ENCODE peak calls at places on chromosomes 16 and 17, in eight cellular contexts. One of them, this sample, is unnamed.

GRCh38 chr16:49337814-49338350 is 35.7 kb upstream of the C16orf78 start:
- DNase-seq in SK-N-SH: no peak
- DNase-seq in H1: peak
- DNase-seq in HCT116: no peak
- DNase-seq in IMR-90: no peak
- DNase-seq in A549: no peak
- DNase-seq in HepG2: no peak
- DNase-seq in GM12878: no peak
- DNase-seq in this sample: no peak

GRCh38 chr17:2794116-2794803 is 2.0 kb upstream of the RAP1GAP2 start:
- DNase-seq in IMR-90: no peak
- DNase-seq in HepG2: no peak
- DNase-seq in H1: no peak
- DNase-seq in SK-N-SH: no peak
- DNase-seq in A549: no peak
- DNase-seq in HCT116: no peak
- DNase-seq in GM12878: no peak
- DNase-seq in this sample: no peak

GRCh38 chr16:450800-451512 is 25.5 kb downstream of the RAB11FIP3 start:
- DNase-seq in HCT116: no peak
- DNase-seq in IMR-90: no peak
- DNase-seq in H1: no peak
- DNase-seq in GM12878: no peak
- DNase-seq in A549: no peak
- DNase-seq in SK-N-SH: no peak
- DNase-seq in HepG2: peak
- DNase-seq in this sample: no peak

GRCh38 chr16:11964761-11965539 is at the start of gene TNFRSF17:
- DNase-seq in SK-N-SH: no peak
- DNase-seq in A549: no peak
- DNase-seq in HCT116: no peak
- DNase-seq in HepG2: no peak
- DNase-seq in GM12878: peak
- DNase-seq in IMR-90: peak
- DNase-seq in H1: no peak
- DNase-seq in this sample: no peak

GRCh38 chr16:1913327-1914083 is 4.7 kb downstream of the HS3ST6 start:
- DNase-seq in IMR-90: no peak
- DNase-seq in H1: no peak
- DNase-seq in HepG2: no peak
- DNase-seq in GM12878: no peak
- DNase-seq in HCT116: no peak
- DNase-seq in A549: no peak
- DNase-seq in SK-N-SH: no peak
- DNase-seq in this sample: no peak

GRCh38 chr17:70929226-70929625 is 759.9 kb downstream of the KCNJ2 start:
- DNase-seq in GM12878: no peak
- DNase-seq in HepG2: no peak
- DNase-seq in H1: no peak
- DNase-seq in SK-N-SH: no peak
- DNase-seq in HCT116: no peak
- DNase-seq in IMR-90: peak
- DNase-seq in A549: no peak
- DNase-seq in this sample: no peak

GRCh38 chr17:57274162-57274561 is 17.8 kb downstream of the MSI2 start:
- DNase-seq in H1: no peak
- DNase-seq in HepG2: no peak
- DNase-seq in GM12878: no peak
- DNase-seq in A549: no peak
- DNase-seq in SK-N-SH: no peak
- DNase-seq in HCT116: no peak
- DNase-seq in IMR-90: no peak
- DNase-seq in this sample: no peak

GRCh38 chr17:27502526-27503324 is 46.5 kb downstream of the KSR1 start:
- DNase-seq in HCT116: no peak
- DNase-seq in SK-N-SH: no peak
- DNase-seq in A549: no peak
- DNase-seq in GM12878: no peak
- DNase-seq in IMR-90: peak
- DNase-seq in H1: no peak
- DNase-seq in HepG2: no peak
- DNase-seq in this sample: no peak

GRCh38 chr17:1640329-1641064 is 5.0 kb downstream of the SCARF1 start:
- DNase-seq in HepG2: no peak
- DNase-seq in GM12878: no peak
- DNase-seq in SK-N-SH: peak
- DNase-seq in IMR-90: no peak
- DNase-seq in H1: no peak
- DNase-seq in HCT116: no peak
- DNase-seq in A549: no peak
- DNase-seq in this sample: no peak

GRCh38 chr17:69325518-69326301 is 1.2 kb downstream of the ABCA5 start:
- DNase-seq in HCT116: no peak
- DNase-seq in GM12878: no peak
- DNase-seq in A549: no peak
- DNase-seq in SK-N-SH: peak
- DNase-seq in H1: no peak
- DNase-seq in IMR-90: no peak
- DNase-seq in HepG2: peak
- DNase-seq in this sample: no peak

GRCh38 chr17:32350662-32351418 is 883 bp downstream of the ZNF207 start:
- DNase-seq in GM12878: no peak
- DNase-seq in HCT116: no peak
- DNase-seq in IMR-90: peak
- DNase-seq in HepG2: peak
- DNase-seq in H1: no peak
- DNase-seq in SK-N-SH: peak
- DNase-seq in A549: no peak
- DNase-seq in this sample: no peak

DNA sequence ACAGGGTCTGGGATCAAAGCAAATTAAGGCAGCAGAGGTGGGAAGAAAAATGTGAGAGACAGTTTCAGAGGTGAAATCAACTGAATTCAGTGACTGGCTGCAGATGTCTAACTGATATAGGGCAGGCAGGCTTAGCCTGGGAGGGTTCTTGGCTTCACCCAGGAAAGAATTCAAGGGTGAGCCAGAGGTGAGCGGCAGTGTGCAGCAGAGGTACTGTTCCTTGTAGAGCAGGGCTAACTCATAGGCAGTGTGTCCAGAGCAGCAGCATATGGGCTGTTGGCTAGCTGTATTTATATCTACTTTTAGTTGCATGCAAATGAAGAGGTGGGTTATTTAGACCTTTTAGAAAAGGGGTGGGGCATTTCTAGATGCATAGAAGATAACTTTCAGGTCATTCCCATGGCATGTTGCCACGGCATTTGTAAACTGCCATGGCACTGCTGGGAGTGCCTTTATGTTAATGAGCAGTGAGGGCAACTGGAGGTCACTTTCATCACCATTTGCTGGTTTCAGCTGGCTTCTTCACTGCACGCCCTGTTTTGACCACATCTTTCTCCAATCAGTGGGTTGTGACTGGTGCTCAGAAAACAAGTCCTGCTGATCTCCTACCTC is 141.0 kb downstream of the STX8 start:
- DNase-seq in GM12878: no peak
- DNase-seq in SK-N-SH: no peak
- DNase-seq in HCT116: no peak
- DNase-seq in A549: no peak
- DNase-seq in HepG2: no peak
- DNase-seq in H1: no peak
- DNase-seq in IMR-90: no peak
- DNase-seq in this sample: no peak
- TF ChIP-seq RAD21 in GM12878: no peak
- TF ChIP-seq RAD21 in SK-N-SH: no peak
- TF ChIP-seq RAD21 in HCT116: no peak
- TF ChIP-seq RAD21 in A549: no peak
- TF ChIP-seq RAD21 in HepG2: no peak
- TF ChIP-seq RAD21 in H1: no peak
- TF ChIP-seq RAD21 in IMR-90: no peak
- TF ChIP-seq RAD21 in this sample: no peak

DNA sequence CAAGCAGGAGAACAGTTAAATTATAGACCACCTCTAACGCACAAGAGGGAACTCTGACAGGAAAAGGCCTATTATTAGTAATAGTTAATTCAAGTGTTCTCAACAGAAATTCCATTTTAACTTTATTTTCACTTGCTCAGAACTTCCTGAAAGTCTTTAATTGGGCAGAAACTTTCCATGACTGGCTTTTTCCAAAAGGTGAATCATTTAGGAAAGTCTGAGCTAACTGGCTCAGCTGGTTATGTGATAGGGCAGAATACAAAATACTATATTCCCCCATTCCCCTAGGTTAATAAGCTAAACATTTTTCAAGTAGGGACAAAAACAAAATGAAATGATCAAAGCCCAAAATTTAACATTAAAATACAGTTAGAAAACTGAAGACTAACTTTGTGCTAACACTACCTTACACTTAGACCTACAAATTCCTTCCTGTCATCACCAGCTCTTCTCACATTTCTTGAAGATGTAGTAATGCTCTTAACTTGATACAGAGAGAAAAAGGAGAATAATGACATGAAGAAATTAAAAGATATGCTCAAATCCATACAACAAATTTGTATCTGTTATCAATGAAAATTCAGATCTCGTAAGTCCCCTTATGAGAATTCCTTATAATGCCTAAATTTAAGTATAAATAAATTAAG is 31.0 kb downstream of the CFDP1 start:
- DNase-seq in H1: no peak
- DNase-seq in GM12878: no peak
- DNase-seq in IMR-90: peak
- DNase-seq in HepG2: no peak
- DNase-seq in A549: no peak
- DNase-seq in SK-N-SH: no peak
- DNase-seq in HCT116: no peak
- DNase-seq in this sample: no peak
- TF ChIP-seq RAD21 in H1: no peak
- TF ChIP-seq RAD21 in GM12878: no peak
- TF ChIP-seq RAD21 in IMR-90: no peak
- TF ChIP-seq RAD21 in HepG2: no peak
- TF ChIP-seq RAD21 in A549: no peak
- TF ChIP-seq RAD21 in SK-N-SH: no peak
- TF ChIP-seq RAD21 in HCT116: no peak
- TF ChIP-seq RAD21 in this sample: no peak

GRCh38 chr17:49739662-49740271 is 24.2 kb downstream of the FAM117A start:
- DNase-seq in HepG2: peak
- DNase-seq in HCT116: no peak
- DNase-seq in IMR-90: peak
- DNase-seq in H1: no peak
- DNase-seq in A549: no peak
- DNase-seq in GM12878: no peak
- DNase-seq in SK-N-SH: peak
- DNase-seq in this sample: peak

GRCh38 chr17:49741692-49742076 is 22.2 kb downstream of the FAM117A start:
- DNase-seq in GM12878: no peak
- DNase-seq in HepG2: no peak
- DNase-seq in HCT116: no peak
- DNase-seq in H1: no peak
- DNase-seq in SK-N-SH: no peak
- DNase-seq in IMR-90: no peak
- DNase-seq in A549: no peak
- DNase-seq in this sample: no peak

GRCh38 chr17:49742256-49742655 is 21.7 kb downstream of the FAM117A start:
- DNase-seq in H1: no peak
- DNase-seq in IMR-90: peak
- DNase-seq in A549: no peak
- DNase-seq in HCT116: no peak
- DNase-seq in SK-N-SH: no peak
- DNase-seq in HepG2: no peak
- DNase-seq in GM12878: no peak
- DNase-seq in this sample: peak

GRCh38 chr17:49738456-49739163 is 25.3 kb downstream of the FAM117A start:
- DNase-seq in GM12878: no peak
- DNase-seq in A549: no peak
- DNase-seq in IMR-90: no peak
- DNase-seq in SK-N-SH: no peak
- DNase-seq in HCT116: no peak
- DNase-seq in HepG2: no peak
- DNase-seq in H1: no peak
- DNase-seq in this sample: no peak

DNA sequence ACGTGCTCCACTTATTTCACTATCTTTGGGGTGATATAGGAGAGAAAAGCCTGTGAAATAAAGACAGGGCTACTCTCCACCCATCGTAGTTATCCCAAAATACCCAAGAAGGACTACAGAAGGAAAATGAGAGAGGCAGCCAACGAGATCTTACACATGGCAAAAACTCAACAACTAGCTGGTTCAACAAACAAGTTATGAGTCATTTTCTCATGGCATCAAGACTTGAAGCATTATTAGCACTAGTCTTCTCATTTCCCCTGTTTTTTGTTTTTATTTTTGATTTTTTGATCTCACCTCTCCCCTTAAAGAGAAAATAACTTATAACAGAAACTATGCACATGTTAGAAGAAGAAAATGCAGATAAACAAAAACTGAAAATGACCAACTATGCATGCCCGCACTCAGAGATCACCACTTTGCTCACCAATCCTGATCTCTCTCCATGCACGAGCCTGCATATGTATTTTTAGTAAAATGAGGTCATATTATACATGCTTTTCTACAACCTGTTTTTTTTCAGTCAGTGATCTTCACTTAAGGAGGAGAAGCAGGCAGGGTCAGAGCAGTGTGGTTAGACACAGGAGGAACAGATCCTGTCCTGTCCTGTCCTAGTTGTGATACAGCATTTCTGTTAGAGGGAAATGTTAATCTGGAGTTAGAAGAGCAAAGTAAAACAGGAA is 22.8 kb downstream of the FAM117A start:
- DNase-seq in GM12878: no peak
- DNase-seq in IMR-90: peak
- DNase-seq in H1: no peak
- DNase-seq in HCT116: no peak
- DNase-seq in A549: no peak
- DNase-seq in HepG2: no peak
- DNase-seq in SK-N-SH: no peak
- DNase-seq in this sample: peak
- TF ChIP-seq RAD21 in GM12878: no peak
- TF ChIP-seq RAD21 in IMR-90: no peak
- TF ChIP-seq RAD21 in H1: no peak
- TF ChIP-seq RAD21 in HCT116: no peak
- TF ChIP-seq RAD21 in A549: no peak
- TF ChIP-seq RAD21 in HepG2: no peak
- TF ChIP-seq RAD21 in SK-N-SH: no peak
- TF ChIP-seq RAD21 in this sample: no peak

DNA sequence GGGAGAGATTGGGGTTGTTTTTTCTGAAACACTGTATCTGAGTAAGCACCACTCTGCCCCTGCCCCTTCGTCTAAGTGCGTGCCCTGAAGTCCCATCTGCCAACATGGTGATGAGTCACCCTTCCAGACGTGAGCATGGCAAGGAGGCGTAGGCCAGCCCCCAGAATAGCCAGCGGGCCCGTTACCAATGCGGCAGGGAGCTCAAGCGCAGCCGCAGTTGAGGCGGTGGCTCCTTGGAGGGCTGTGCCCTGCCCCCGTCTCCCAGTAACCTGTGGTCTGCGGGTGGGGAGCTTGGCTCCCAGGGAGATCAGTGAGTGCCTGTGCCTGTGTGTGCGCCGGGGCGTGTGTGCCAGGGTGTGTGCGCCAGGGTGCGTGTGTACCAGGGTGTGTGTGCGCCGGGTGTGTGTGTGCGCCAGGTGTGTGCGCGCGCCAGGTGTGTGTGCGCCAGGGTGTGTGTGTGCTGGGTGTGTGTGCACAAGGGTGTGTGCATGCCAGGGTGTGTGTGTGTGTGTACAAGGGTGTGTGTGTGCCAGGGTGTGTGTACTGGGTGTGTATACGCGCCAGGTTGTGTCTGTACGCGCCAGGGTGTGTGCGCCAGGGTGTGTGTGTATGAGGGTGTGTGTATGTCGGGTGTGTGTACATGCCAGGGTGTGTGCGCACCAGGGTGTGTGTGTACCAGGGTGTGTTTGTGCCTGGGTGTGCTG is 98.6 kb upstream of the CHMP6 start:
- DNase-seq in HepG2: no peak
- DNase-seq in SK-N-SH: no peak
- DNase-seq in HCT116: peak
- DNase-seq in IMR-90: peak
- DNase-seq in GM12878: no peak
- DNase-seq in A549: peak
- DNase-seq in H1: no peak
- DNase-seq in this sample: no peak
- TF ChIP-seq RAD21 in HepG2: no peak
- TF ChIP-seq RAD21 in SK-N-SH: no peak
- TF ChIP-seq RAD21 in HCT116: no peak
- TF ChIP-seq RAD21 in IMR-90: no peak
- TF ChIP-seq RAD21 in GM12878: no peak
- TF ChIP-seq RAD21 in A549: no peak
- TF ChIP-seq RAD21 in H1: no peak
- TF ChIP-seq RAD21 in this sample: no peak

This sample was measured in K562.